ENCODE peak calls at places on chromosomes 12 and 14, in eight cellular contexts. I is MCF 10A; C is midbrain; E is stimulated activated CD4-positive, alpha-beta T cell treated with anti-CD3 and anti-CD28 coated beads, Interleukin-15, amount 100 ng/mL, for 1 hour; X is astrocyte of the spinal cord; F is NCI-H345; K is choroid plexus epithelial cell; Q is fibroblast of mammary gland. D is an unnamed sample.

GRCh38 chr12:113244015-113244983 is 23.0 kb downstream of the TPCN1 start:
- DNase-seq in I (peak), C (peak), E (no peak), X (no peak), F (peak), K (no peak), Q (no peak), D (peak)

GRCh38 chr14:99687284-99688209 is 3.4 kb downstream of the CYP46A1 start:
- DNase-seq in I (peak), C (no peak), E (peak), X (no peak), F (no peak), K (no peak), Q (no peak), D (peak)

GRCh38 chr14:73502017-73502619 is 11.4 kb downstream of the RIOX1 start:
- DNase-seq in I (peak), C (no peak), E (no peak), X (no peak), F (no peak), K (no peak), Q (peak), D (no peak)

GRCh38 chr14:36579001-36579555 is 3.3 kb downstream of the NKX2-8 start:
- DNase-seq in I (no peak), C (peak), E (no peak), X (no peak), F (no peak), K (no peak), Q (no peak), D (no peak)

GRCh38 chr12:64699504-64700115 is 59.6 kb downstream of the GNS start:
- DNase-seq in I (peak), C (no peak), E (no peak), X (no peak), F (no peak), K (no peak), Q (no peak), D (no peak)

GRCh38 chr14:77979666-77980351 is 179.9 kb downstream of the ADCK1 start:
- DNase-seq in I (no peak), C (peak), E (no peak), X (peak), F (peak), K (no peak), Q (peak), D (no peak)

GRCh38 chr14:72892103-72892878 is 1.6 kb downstream of the DPF3 start:
- DNase-seq in I (no peak), C (no peak), E (peak), X (peak), F (peak), K (peak), Q (peak), D (peak)

GRCh38 chr12:112480931-112481330 is 62.2 kb downstream of the PTPN11 start:
- DNase-seq in I (no peak), C (no peak), E (no peak), X (no peak), F (no peak), K (no peak), Q (no peak), D (no peak)

GRCh38 chr12:29073631-29074239 is 75.3 kb upstream of the FAR2 start:
- DNase-seq in I (peak), C (peak), E (no peak), X (peak), F (peak), K (peak), Q (peak), D (peak)

GRCh38 chr12:57418255-57418654 is 12.6 kb downstream of the R3HDM2 start:
- DNase-seq in I (no peak), C (peak), E (no peak), X (no peak), F (no peak), K (no peak), Q (no peak), D (no peak)

GRCh38 chr12:94872007-94872653 is 131.4 kb downstream of the NDUFA12 start:
- DNase-seq in I (no peak), C (no peak), E (no peak), X (no peak), F (no peak), K (no peak), Q (no peak), D (no peak)

GRCh38 chr12:106657499-106657898 is 74.7 kb downstream of the RFX4 start:
- DNase-seq in I (no peak), C (no peak), E (no peak), X (no peak), F (no peak), K (no peak), Q (no peak), D (no peak)

GRCh38 chr14:92666251-92666650 is 82.2 kb downstream of the LGMN start:
- DNase-seq in I (no peak), C (no peak), E (no peak), X (no peak), F (no peak), K (no peak), Q (no peak), D (no peak)

GRCh38 chr12:113214938-113215400 is 6.3 kb upstream of the TPCN1 start:
- DNase-seq in I (peak), C (no peak), E (no peak), X (peak), F (no peak), K (peak), Q (peak), D (peak)

GRCh38 chr14:99756796-99757195 is 36.4 kb upstream of the EML1 start:
- DNase-seq in I (no peak), C (no peak), E (no peak), X (peak), F (no peak), K (no peak), Q (peak), D (no peak)

GRCh38 chr12:15984097-15984800 is 73.1 kb downstream of the DERA start:
- DNase-seq in I (no peak), C (no peak), E (no peak), X (no peak), F (no peak), K (no peak), Q (peak), D (no peak)

GRCh38 chr12:111428728-111429175 is 23.0 kb downstream of the SH2B3 start:
- DNase-seq in I (no peak), C (no peak), E (no peak), X (no peak), F (no peak), K (no peak), Q (no peak), D (no peak)